ENCODE peak calls at places on chromosome 14, in ten cellular contexts. R, K, D, I, L, C, J, Y, V and W are unnamed samples.

GRCh38 chr14:99752486-99753121 is 40.6 kb upstream of the EML1 start:
- DNase-seq in R (no peak), K (no peak), D (no peak), I (no peak), L (no peak), C (peak; percentile 80), J (peak; percentile 39), Y (no peak), V (no peak), W (peak; percentile 32)

GRCh38 chr14:102238766-102239165 is 66.2 kb downstream of the MOK start:
- DNase-seq in R (no peak), K (no peak), D (no peak), I (no peak), L (no peak), C (no peak), J (no peak), Y (no peak), V (peak; percentile 45), W (no peak)

GRCh38 chr14:93655078-93655750 is 133.1 kb downstream of the PRIMA1 start:
- DNase-seq in R (no peak), K (peak; percentile 53), D (no peak), I (peak; percentile 34), L (peak; percentile 64), C (peak; percentile 56), J (peak; percentile 8), Y (peak; percentile 44), V (peak; percentile 83), W (peak; percentile 72)

GRCh38 chr14:78403278-78403815 is 233.2 kb downstream of the NRXN3 start:
- DNase-seq in R (no peak), K (no peak), D (no peak), I (no peak), L (no peak), C (peak; percentile 44), J (no peak), Y (no peak), V (peak; percentile 50), W (peak; percentile 1)

GRCh38 chr14:38243696-38244250 is 12.1 kb downstream of the CLEC14A start:
- DNase-seq in R (no peak), K (no peak), D (no peak), I (no peak), L (no peak), C (no peak), J (peak; percentile 63), Y (no peak), V (no peak), W (no peak)

GRCh38 chr14:26004342-26004741 is 593.5 kb downstream of the NOVA1 start:
- DNase-seq in R (no peak), K (no peak), D (no peak), I (no peak), L (no peak), C (no peak), J (no peak), Y (no peak), V (no peak), W (no peak)

GRCh38 chr14:92704036-92704804 is 44.2 kb downstream of the LGMN start:
- DNase-seq in R (peak; percentile 76), K (no peak), D (peak; percentile 23), I (no peak), L (no peak), C (no peak), J (no peak), Y (no peak), V (peak; percentile 24), W (no peak)

GRCh38 chr14:58026219-58026618 is 125.8 kb downstream of the ARMH4 start:
- DNase-seq in R (no peak), K (no peak), D (no peak), I (no peak), L (no peak), C (no peak), J (no peak), Y (no peak), V (no peak), W (no peak)

GRCh38 chr14:96253140-96253539 is 2.9 kb upstream of the BDKRB1 start:
- DNase-seq in R (no peak), K (peak; percentile 48), D (no peak), I (no peak), L (no peak), C (peak; percentile 86), J (peak; percentile 75), Y (no peak), V (no peak), W (peak; percentile 82)

GRCh38 chr14:55426881-55427280 is 13.5 kb downstream of the TBPL2 start:
- DNase-seq in R (no peak), K (no peak), D (no peak), I (no peak), L (no peak), C (no peak), J (no peak), Y (no peak), V (no peak), W (no peak)

GRCh38 chr14:79842270-79842669 is 369.0 kb downstream of the DIO2 start:
- DNase-seq in R (no peak), K (peak; percentile 47), D (no peak), I (peak; percentile 13), L (no peak), C (peak; percentile 85), J (peak; percentile 46), Y (no peak), V (no peak), W (peak; percentile 50)

GRCh38 chr14:59844414-59844813 is 26.2 kb downstream of the RTN1 start:
- DNase-seq in R (no peak), K (no peak), D (no peak), I (no peak), L (no peak), C (no peak), J (no peak), Y (no peak), V (no peak), W (no peak)

GRCh38 chr14:99177046-99177655 is 94.8 kb downstream of the BCL11B start:
- DNase-seq in R (no peak), K (no peak), D (no peak), I (no peak), L (no peak), C (no peak), J (no peak), Y (no peak), V (no peak), W (no peak)

GRCh38 chr14:30403791-30404190 is 155.2 kb upstream of the G2E3 start:
- DNase-seq in R (no peak), K (no peak), D (no peak), I (no peak), L (no peak), C (no peak), J (no peak), Y (no peak), V (no peak), W (no peak)

GRCh38 chr14:23449314-23449713 is 13.9 kb upstream of the MYH7 start:
- DNase-seq in R (no peak), K (no peak), D (no peak), I (no peak), L (no peak), C (no peak), J (no peak), Y (no peak), V (no peak), W (no peak)

GRCh38 chr14:21191809-21192446 is 36.1 kb upstream of the OR5AU1 start:
- DNase-seq in R (no peak), K (peak; percentile 31), D (peak; percentile 39), I (peak; percentile 45), L (peak; percentile 75), C (peak; percentile 41), J (no peak), Y (peak; percentile 67), V (peak; percentile 38), W (peak; percentile 65)

GRCh38 chr14:68526420-68527105 is 266.3 kb downstream of the ZFP36L1 start:
- DNase-seq in R (no peak), K (no peak), D (no peak), I (no peak), L (no peak), C (peak; percentile 58), J (no peak), Y (no peak), V (no peak), W (peak; percentile 81)

GRCh38 chr14:45664668-45665356 is 411.8 kb upstream of the MIS18BP1 start:
- DNase-seq in R (no peak), K (no peak), D (no peak), I (no peak), L (no peak), C (no peak), J (no peak), Y (no peak), V (no peak), W (peak; percentile 9)

GRCh38 chr14:67331368-67332125 is 28.1 kb downstream of the ATP6V1D start:
- DNase-seq in R (no peak), K (no peak), D (no peak), I (no peak), L (no peak), C (no peak), J (no peak), Y (no peak), V (no peak), W (no peak)

GRCh38 chr14:103915616-103916015 is 12.6 kb upstream of the TDRD9 start:
- DNase-seq in R (no peak), K (no peak), D (no peak), I (no peak), L (no peak), C (no peak), J (no peak), Y (no peak), V (no peak), W (no peak)

GRCh38 chr14:33967138-33967537 is 16.3 kb upstream of the EGLN3 start:
- DNase-seq in R (no peak), K (no peak), D (no peak), I (no peak), L (no peak), C (no peak), J (no peak), Y (no peak), V (no peak), W (no peak)

GRCh38 chr14:75428230-75429104 is 645 bp downstream of the JDP2 start:
- DNase-seq in R (no peak), K (peak; percentile 43), D (no peak), I (peak; percentile 49), L (peak; percentile 28), C (peak; percentile 29), J (no peak), Y (peak; percentile 7), V (peak; percentile 45), W (peak; percentile 36)

GRCh38 chr14:70170976-70171375 is 17.8 kb downstream of the SLC8A3 start:
- DNase-seq in R (no peak), K (no peak), D (no peak), I (peak; percentile 69), L (no peak), C (no peak), J (no peak), Y (no peak), V (no peak), W (no peak)

GRCh38 chr14:66117600-66117999 is 368.6 kb upstream of the CCDC196 start:
- DNase-seq in R (no peak), K (no peak), D (no peak), I (no peak), L (no peak), C (peak; percentile 73), J (peak; percentile 13), Y (no peak), V (no peak), W (peak; percentile 70)

GRCh38 chr14:77761205-77761931 is 412 bp upstream of the SNW1 start:
- DNase-seq in R (peak; percentile 75), K (peak; percentile 40), D (no peak), I (peak; percentile 16), L (peak; percentile 42), C (peak; percentile 95), J (peak; percentile 75), Y (peak; percentile 12), V (peak; percentile 34), W (peak; percentile 56)

GRCh38 chr14:65686761-65687160 is 274.2 kb downstream of the FUT8 start:
- DNase-seq in R (no peak), K (no peak), D (no peak), I (no peak), L (no peak), C (peak; percentile 7), J (no peak), Y (no peak), V (no peak), W (peak; percentile 4)

GRCh38 chr14:89171628-89172027 is 245.4 kb downstream of the FOXN3 start:
- DNase-seq in R (no peak), K (no peak), D (no peak), I (no peak), L (no peak), C (no peak), J (no peak), Y (no peak), V (no peak), W (no peak)

GRCh38 chr14:32607399-32607798 is 278.3 kb downstream of the AKAP6 start:
- DNase-seq in R (no peak), K (no peak), D (no peak), I (no peak), L (no peak), C (no peak), J (no peak), Y (no peak), V (no peak), W (no peak)